ENCODE peak calls at places on chromosomes 3 and 15, in ten cellular contexts. S is PC-3; Y is lower lobe of right lung; K is PC-9; R is sigmoid colon; W is CD8-positive, alpha-beta T cell; B is heart right ventricle; P is uterus; M is A549; U is pancreas. F is an unnamed sample.

GRCh38 chr3:145678401-145678800 is 482.6 kb downstream of the PLOD2 start:
- DNase-seq in S (no peak), Y (no peak), K (no peak), R (no peak), W (no peak), B (no peak), P (no peak), M (no peak), U (no peak), F (no peak)

GRCh38 chr3:174215426-174215825 is 643.7 kb upstream of the NAALADL2 start:
- DNase-seq in S (peak), Y (no peak), K (no peak), R (no peak), W (no peak), B (no peak), P (no peak), M (no peak), U (no peak), F (no peak)

GRCh38 chr15:48451736-48452135 is 120.5 kb downstream of the DUT start:
- DNase-seq in S (no peak), Y (no peak), K (no peak), R (no peak), W (no peak), B (no peak), P (no peak), M (no peak), U (no peak), F (no peak)

GRCh38 chr3:124434176-124434575 is 296.1 kb upstream of the UMPS start:
- DNase-seq in S (no peak), Y (no peak), K (no peak), R (no peak), W (no peak), B (no peak), P (no peak), M (no peak), U (no peak), F (no peak)

GRCh38 chr15:70062321-70062956 is 35.3 kb downstream of the TLE3 start:
- DNase-seq in S (peak), Y (no peak), K (no peak), R (peak), W (no peak), B (peak), P (peak), M (no peak), U (peak), F (peak)

GRCh38 chr15:80403712-80404056 is 498 bp upstream of the ARNT2 start:
- DNase-seq in S (no peak), Y (peak), K (no peak), R (no peak), W (no peak), B (no peak), P (no peak), M (peak), U (peak), F (peak)

GRCh38 chr3:159978918-159979703 is 9.5 kb upstream of the IL12A start:
- DNase-seq in S (no peak), Y (no peak), K (no peak), R (no peak), W (no peak), B (no peak), P (no peak), M (no peak), U (no peak), F (no peak)

GRCh38 chr3:196323723-196324122 is 5.7 kb upstream of the DYNLT2B start:
- DNase-seq in S (no peak), Y (no peak), K (no peak), R (no peak), W (no peak), B (peak), P (no peak), M (no peak), U (no peak), F (no peak)

GRCh38 chr15:75666823-75667501 is 19.2 kb downstream of the SNX33 start:
- DNase-seq in S (peak), Y (peak), K (peak), R (no peak), W (no peak), B (peak), P (peak), M (peak), U (no peak), F (peak)

GRCh38 chr3:118817748-118818165 is 216.9 kb downstream of the IGSF11 start:
- DNase-seq in S (peak), Y (no peak), K (no peak), R (no peak), W (peak), B (no peak), P (no peak), M (peak), U (peak), F (no peak)

GRCh38 chr15:42691308-42691707 is 45.6 kb downstream of the CDAN1 start:
- DNase-seq in S (no peak), Y (no peak), K (no peak), R (no peak), W (no peak), B (no peak), P (no peak), M (no peak), U (no peak), F (no peak)

GRCh38 chr15:36756707-36757106 is 177.3 kb downstream of the CDIN1 start:
- DNase-seq in S (no peak), Y (no peak), K (no peak), R (no peak), W (no peak), B (no peak), P (no peak), M (no peak), U (no peak), F (no peak)

DNA sequence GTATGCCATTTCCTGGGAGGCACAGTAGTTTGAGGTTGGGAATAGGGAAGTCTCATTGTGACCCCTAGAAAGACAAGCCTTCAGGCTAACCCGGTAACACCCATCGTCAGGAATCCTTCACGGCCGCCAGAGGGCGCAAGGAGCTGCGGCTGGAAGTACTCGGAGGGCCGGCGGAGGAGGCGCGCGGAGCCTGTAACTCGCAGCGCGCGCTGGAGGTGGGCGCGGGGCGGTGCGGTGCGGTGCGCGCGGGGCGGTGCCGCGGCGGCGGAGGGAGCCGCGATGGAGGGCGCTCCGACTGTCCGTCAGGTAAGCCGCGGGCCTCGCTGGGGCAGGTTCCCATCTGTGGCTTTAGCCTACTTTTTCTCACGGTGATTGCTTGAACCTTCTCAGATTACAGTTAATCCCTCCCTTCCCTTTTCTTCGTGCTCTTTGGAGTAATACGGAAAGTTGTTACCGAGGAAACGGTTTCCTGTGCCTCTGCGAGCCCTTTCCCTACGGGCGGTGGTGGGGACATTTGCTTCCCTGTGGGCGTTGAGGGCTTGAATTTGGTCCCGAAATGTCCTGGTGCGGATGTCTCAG is at the start of gene GRAMD1C:
- DNase-seq in S (peak), Y (peak), K (peak), R (peak), W (peak), B (peak), P (peak), M (peak), U (peak), F (peak)
- H3K27ac ChIP-seq in S (no peak), Y (peak), K (no peak), R (no peak), W (no peak), B (peak), P (peak), M (peak), U (peak), F (peak)

GRCh38 chr3:46214751-46215352 is 6.7 kb upstream of the CCR1 start:
- DNase-seq in S (peak), Y (peak), K (peak), R (no peak), W (no peak), B (no peak), P (no peak), M (peak), U (no peak), F (no peak)
- H3K4me3 ChIP-seq in S (no peak), Y (no peak), K (no peak), R (no peak), W (no peak), B (no peak), P (no peak), M (no peak), U (no peak), F (no peak)

DNA sequence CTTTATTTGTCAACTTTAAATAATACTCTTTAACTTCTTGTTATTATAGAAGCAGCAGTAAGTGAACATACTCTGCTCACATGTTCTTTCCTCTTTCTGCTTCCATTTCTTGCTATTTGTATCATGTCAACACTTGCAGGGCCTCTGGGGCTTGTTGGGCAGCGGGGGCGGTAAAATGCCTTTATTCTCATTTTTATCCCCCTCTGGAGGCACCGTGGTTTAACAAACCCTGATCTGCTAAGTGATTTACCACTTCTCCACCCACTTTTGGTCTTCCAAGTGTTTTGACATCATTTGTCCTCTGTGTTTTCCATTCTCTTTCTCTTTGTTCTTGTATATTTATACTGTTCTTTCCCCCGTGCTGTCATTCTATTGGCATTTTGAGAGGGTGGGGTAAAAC is 33.9 kb downstream of the SCN10A start:
- DNase-seq in S (peak), Y (no peak), K (no peak), R (no peak), W (no peak), B (no peak), P (no peak), M (no peak), U (no peak), F (no peak)
- TF ChIP-seq CTCF in S (peak), Y (no peak), K (no peak), R (no peak), W (no peak), B (no peak), P (no peak), M (no peak), U (no peak), F (no peak)

DNA sequence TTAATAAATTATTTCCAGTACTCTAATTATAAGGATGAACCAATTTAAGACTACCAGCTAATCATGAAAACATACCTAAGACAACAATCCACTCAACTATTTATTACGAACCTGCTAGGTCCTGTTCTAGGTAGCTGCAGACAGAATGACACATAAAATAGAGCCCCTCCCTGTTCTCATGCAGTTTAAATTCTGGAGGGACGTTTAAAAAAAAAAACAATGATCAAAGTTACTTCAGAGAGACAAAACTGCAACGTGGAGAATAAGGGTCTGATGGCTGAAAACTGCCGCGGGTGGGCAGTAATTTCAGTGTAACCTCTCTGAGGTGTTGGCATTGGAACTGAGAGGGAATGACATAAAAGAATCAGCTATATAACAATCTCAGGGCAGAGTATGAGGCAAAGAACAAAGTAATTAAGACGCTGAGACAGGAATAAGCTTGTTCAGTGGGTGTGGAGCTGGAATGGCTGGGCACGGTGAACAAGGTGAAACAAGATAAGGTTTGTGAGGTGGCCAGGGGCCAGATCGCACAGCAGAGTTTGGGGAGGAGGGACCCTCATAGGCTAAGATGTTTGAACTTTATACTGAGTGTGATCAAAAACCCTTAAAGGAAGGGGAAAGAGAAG is 19.5 kb downstream of the TBL1XR1 start:
- DNase-seq in S (no peak), Y (no peak), K (no peak), R (no peak), W (no peak), B (no peak), P (no peak), M (no peak), U (no peak), F (no peak)
- H3K27ac ChIP-seq in S (no peak), Y (no peak), K (no peak), R (peak), W (no peak), B (no peak), P (no peak), M (no peak), U (no peak), F (no peak)

DNA sequence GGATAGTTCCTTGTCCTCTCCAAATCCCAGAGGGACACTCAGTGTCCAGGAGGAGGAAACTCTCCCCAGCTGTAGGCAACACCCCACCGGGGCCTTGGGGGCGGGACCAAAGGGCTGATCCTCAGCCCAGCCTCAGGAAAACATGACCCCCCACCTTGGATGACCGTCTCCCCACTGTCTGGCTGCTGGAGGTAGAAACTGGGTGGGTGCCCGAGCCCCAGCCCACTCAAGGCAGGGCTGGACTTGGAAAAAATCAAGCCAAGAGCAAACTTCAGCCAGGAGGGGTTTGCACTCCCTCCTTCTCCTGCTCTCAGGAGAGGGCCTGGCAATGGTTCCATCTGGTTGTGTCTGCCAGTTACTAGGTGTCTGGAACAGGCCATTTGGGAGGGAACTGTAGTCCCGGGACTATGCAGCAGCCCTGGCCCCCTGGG is 3.6 kb upstream of the RASL12 start:
- DNase-seq in S (no peak), Y (peak), K (no peak), R (peak), W (no peak), B (peak), P (peak), M (no peak), U (no peak), F (no peak)
- H3K4me3 ChIP-seq in S (no peak), Y (no peak), K (no peak), R (no peak), W (no peak), B (no peak), P (no peak), M (no peak), U (no peak), F (no peak)

DNA sequence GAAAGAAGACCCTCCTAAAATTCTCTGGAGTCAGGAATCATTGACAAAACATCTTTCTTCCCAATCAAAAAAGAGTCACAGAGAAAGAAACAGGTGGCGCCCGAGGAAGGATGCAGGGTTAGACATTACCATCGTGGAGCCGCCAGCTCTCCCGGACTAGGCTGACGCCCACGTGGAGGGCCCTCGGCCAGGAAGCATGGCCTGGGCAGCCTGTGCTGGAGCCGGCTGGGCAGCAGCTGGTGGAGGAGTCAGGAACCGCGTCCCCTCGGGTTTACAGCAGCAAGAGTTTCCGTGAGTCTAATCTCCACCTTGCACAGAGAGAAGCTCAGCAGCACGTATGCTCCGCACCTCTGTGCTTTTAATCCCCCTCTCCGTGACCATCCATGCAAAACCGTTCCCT is 533.7 kb upstream of the ATP11B start:
- DNase-seq in S (no peak), Y (no peak), K (peak), R (no peak), W (no peak), B (no peak), P (no peak), M (no peak), U (no peak), F (peak)
- TF ChIP-seq CTCF in S (no peak), Y (no peak), K (no peak), R (no peak), W (no peak), B (no peak), P (no peak), M (no peak), U (no peak), F (no peak)